ENCODE peak calls at places on chromosomes 3 and 15, in ten cellular contexts. One of them, this sample, is unnamed.

GRCh38 chr3:156171517-156172267 is 51.3 kb downstream of the KCNAB1 start:
- DNase-seq in 8988T: no peak
- DNase-seq in GM23338: no peak
- DNase-seq in HEK293T: no peak
- DNase-seq in neural crest cell: no peak
- DNase-seq in NCI-H345: no peak
- DNase-seq in Calu3: no peak
- DNase-seq in activated gamma-delta T cell treated with Interleukin-2 at 50 U/mL for 16 hours: no peak
- DNase-seq in cardiac muscle cell: no peak
- DNase-seq in foreskin fibroblast: no peak
- DNase-seq in this sample: no peak

GRCh38 chr3:172522871-172523818 is at the start of gene TNFSF10:
- DNase-seq in HEK293T: no peak
- DNase-seq in GM23338: peak
- DNase-seq in activated gamma-delta T cell treated with Interleukin-2 at 50 U/mL for 16 hours: peak
- DNase-seq in Calu3: peak
- DNase-seq in NCI-H345: no peak
- DNase-seq in 8988T: no peak
- DNase-seq in foreskin fibroblast: peak
- DNase-seq in cardiac muscle cell: no peak
- DNase-seq in neural crest cell: peak
- DNase-seq in this sample: no peak

GRCh38 chr15:85403745-85404144 is 23.3 kb downstream of the AKAP13 start:
- DNase-seq in neural crest cell: no peak
- DNase-seq in foreskin fibroblast: peak
- DNase-seq in cardiac muscle cell: peak
- DNase-seq in Calu3: no peak
- DNase-seq in activated gamma-delta T cell treated with Interleukin-2 at 50 U/mL for 16 hours: no peak
- DNase-seq in 8988T: no peak
- DNase-seq in NCI-H345: no peak
- DNase-seq in HEK293T: no peak
- DNase-seq in GM23338: peak
- DNase-seq in this sample: no peak

GRCh38 chr15:85639752-85640381 is 154.9 kb downstream of the KLHL25 start:
- DNase-seq in HEK293T: no peak
- DNase-seq in neural crest cell: no peak
- DNase-seq in activated gamma-delta T cell treated with Interleukin-2 at 50 U/mL for 16 hours: no peak
- DNase-seq in NCI-H345: no peak
- DNase-seq in GM23338: no peak
- DNase-seq in 8988T: no peak
- DNase-seq in foreskin fibroblast: peak
- DNase-seq in Calu3: no peak
- DNase-seq in cardiac muscle cell: peak
- DNase-seq in this sample: no peak

GRCh38 chr3:76131396-76132153 is 346.2 kb upstream of the ZNF717 start:
- DNase-seq in foreskin fibroblast: peak
- DNase-seq in HEK293T: no peak
- DNase-seq in neural crest cell: no peak
- DNase-seq in NCI-H345: no peak
- DNase-seq in 8988T: no peak
- DNase-seq in GM23338: no peak
- DNase-seq in activated gamma-delta T cell treated with Interleukin-2 at 50 U/mL for 16 hours: no peak
- DNase-seq in Calu3: no peak
- DNase-seq in cardiac muscle cell: peak
- DNase-seq in this sample: no peak

GRCh38 chr3:54859204-54859603 is 68.7 kb downstream of the LRTM1 start:
- DNase-seq in Calu3: no peak
- DNase-seq in GM23338: no peak
- DNase-seq in foreskin fibroblast: peak
- DNase-seq in HEK293T: no peak
- DNase-seq in cardiac muscle cell: peak
- DNase-seq in 8988T: no peak
- DNase-seq in NCI-H345: no peak
- DNase-seq in neural crest cell: no peak
- DNase-seq in activated gamma-delta T cell treated with Interleukin-2 at 50 U/mL for 16 hours: no peak
- DNase-seq in this sample: no peak

GRCh38 chr3:144843099-144843498 is 871.5 kb downstream of the DIPK2A start:
- DNase-seq in neural crest cell: no peak
- DNase-seq in HEK293T: no peak
- DNase-seq in GM23338: peak
- DNase-seq in activated gamma-delta T cell treated with Interleukin-2 at 50 U/mL for 16 hours: no peak
- DNase-seq in Calu3: no peak
- DNase-seq in cardiac muscle cell: no peak
- DNase-seq in NCI-H345: no peak
- DNase-seq in 8988T: no peak
- DNase-seq in foreskin fibroblast: peak
- DNase-seq in this sample: no peak

GRCh38 chr15:74295800-74296199 is 59.7 kb downstream of the CCDC33 start:
- DNase-seq in Calu3: peak
- DNase-seq in GM23338: no peak
- DNase-seq in NCI-H345: no peak
- DNase-seq in foreskin fibroblast: no peak
- DNase-seq in cardiac muscle cell: no peak
- DNase-seq in HEK293T: no peak
- DNase-seq in neural crest cell: no peak
- DNase-seq in activated gamma-delta T cell treated with Interleukin-2 at 50 U/mL for 16 hours: no peak
- DNase-seq in 8988T: no peak
- DNase-seq in this sample: no peak

GRCh38 chr3:174355505-174355904 is 503.6 kb upstream of the NAALADL2 start:
- DNase-seq in activated gamma-delta T cell treated with Interleukin-2 at 50 U/mL for 16 hours: no peak
- DNase-seq in neural crest cell: no peak
- DNase-seq in 8988T: no peak
- DNase-seq in foreskin fibroblast: peak
- DNase-seq in Calu3: peak
- DNase-seq in cardiac muscle cell: peak
- DNase-seq in GM23338: peak
- DNase-seq in HEK293T: peak
- DNase-seq in NCI-H345: no peak
- DNase-seq in this sample: no peak

GRCh38 chr15:67775998-67776397 is 49.3 kb upstream of the SKOR1 start:
- DNase-seq in GM23338: no peak
- DNase-seq in neural crest cell: no peak
- DNase-seq in activated gamma-delta T cell treated with Interleukin-2 at 50 U/mL for 16 hours: no peak
- DNase-seq in foreskin fibroblast: no peak
- DNase-seq in NCI-H345: no peak
- DNase-seq in 8988T: no peak
- DNase-seq in cardiac muscle cell: no peak
- DNase-seq in Calu3: no peak
- DNase-seq in HEK293T: no peak
- DNase-seq in this sample: no peak

GRCh38 chr3:24640330-24640877 is 145.8 kb upstream of the THRB start:
- DNase-seq in HEK293T: peak
- DNase-seq in activated gamma-delta T cell treated with Interleukin-2 at 50 U/mL for 16 hours: no peak
- DNase-seq in foreskin fibroblast: peak
- DNase-seq in NCI-H345: no peak
- DNase-seq in neural crest cell: no peak
- DNase-seq in 8988T: no peak
- DNase-seq in cardiac muscle cell: peak
- DNase-seq in Calu3: peak
- DNase-seq in GM23338: peak
- DNase-seq in this sample: peak

GRCh38 chr3:130835483-130835882 is 58.4 kb upstream of the ATP2C1 start:
- DNase-seq in cardiac muscle cell: peak
- DNase-seq in neural crest cell: no peak
- DNase-seq in foreskin fibroblast: peak
- DNase-seq in HEK293T: no peak
- DNase-seq in activated gamma-delta T cell treated with Interleukin-2 at 50 U/mL for 16 hours: no peak
- DNase-seq in Calu3: no peak
- DNase-seq in NCI-H345: no peak
- DNase-seq in GM23338: no peak
- DNase-seq in 8988T: no peak
- DNase-seq in this sample: no peak

GRCh38 chr3:128352326-128352725 is 114.4 kb downstream of the DNAJB8 start:
- DNase-seq in NCI-H345: no peak
- DNase-seq in neural crest cell: no peak
- DNase-seq in Calu3: no peak
- DNase-seq in activated gamma-delta T cell treated with Interleukin-2 at 50 U/mL for 16 hours: no peak
- DNase-seq in cardiac muscle cell: no peak
- DNase-seq in 8988T: no peak
- DNase-seq in foreskin fibroblast: no peak
- DNase-seq in HEK293T: no peak
- DNase-seq in GM23338: no peak
- DNase-seq in this sample: no peak

GRCh38 chr3:193946945-193947344 is 189.0 kb upstream of the HES1 start:
- DNase-seq in NCI-H345: peak
- DNase-seq in HEK293T: no peak
- DNase-seq in activated gamma-delta T cell treated with Interleukin-2 at 50 U/mL for 16 hours: no peak
- DNase-seq in foreskin fibroblast: no peak
- DNase-seq in neural crest cell: no peak
- DNase-seq in 8988T: no peak
- DNase-seq in cardiac muscle cell: no peak
- DNase-seq in Calu3: peak
- DNase-seq in GM23338: no peak
- DNase-seq in this sample: peak

GRCh38 chr3:57179580-57180410 is 14.6 kb upstream of the IL17RD start:
- DNase-seq in HEK293T: no peak
- DNase-seq in GM23338: peak
- DNase-seq in 8988T: no peak
- DNase-seq in cardiac muscle cell: peak
- DNase-seq in activated gamma-delta T cell treated with Interleukin-2 at 50 U/mL for 16 hours: no peak
- DNase-seq in Calu3: no peak
- DNase-seq in neural crest cell: no peak
- DNase-seq in foreskin fibroblast: peak
- DNase-seq in NCI-H345: no peak
- DNase-seq in this sample: peak

GRCh38 chr15:78164010-78164409 is 14.8 kb downstream of the IDH3A start:
- DNase-seq in Calu3: no peak
- DNase-seq in HEK293T: no peak
- DNase-seq in NCI-H345: no peak
- DNase-seq in 8988T: no peak
- DNase-seq in cardiac muscle cell: no peak
- DNase-seq in foreskin fibroblast: no peak
- DNase-seq in GM23338: no peak
- DNase-seq in neural crest cell: no peak
- DNase-seq in activated gamma-delta T cell treated with Interleukin-2 at 50 U/mL for 16 hours: no peak
- DNase-seq in this sample: no peak

GRCh38 chr15:57190208-57190607 is 186.1 kb upstream of the CGNL1 start:
- DNase-seq in Calu3: no peak
- DNase-seq in neural crest cell: no peak
- DNase-seq in activated gamma-delta T cell treated with Interleukin-2 at 50 U/mL for 16 hours: no peak
- DNase-seq in cardiac muscle cell: no peak
- DNase-seq in HEK293T: no peak
- DNase-seq in GM23338: no peak
- DNase-seq in foreskin fibroblast: no peak
- DNase-seq in NCI-H345: no peak
- DNase-seq in 8988T: no peak
- DNase-seq in this sample: no peak

GRCh38 chr3:106290304-106290997 is 421.6 kb upstream of the CBLB start:
- DNase-seq in activated gamma-delta T cell treated with Interleukin-2 at 50 U/mL for 16 hours: no peak
- DNase-seq in cardiac muscle cell: no peak
- DNase-seq in neural crest cell: no peak
- DNase-seq in GM23338: no peak
- DNase-seq in HEK293T: no peak
- DNase-seq in NCI-H345: no peak
- DNase-seq in Calu3: no peak
- DNase-seq in foreskin fibroblast: no peak
- DNase-seq in 8988T: no peak
- DNase-seq in this sample: no peak

GRCh38 chr3:52193059-52193458 is 4.9 kb upstream of the ALAS1 start:
- DNase-seq in NCI-H345: no peak
- DNase-seq in foreskin fibroblast: peak
- DNase-seq in neural crest cell: no peak
- DNase-seq in Calu3: no peak
- DNase-seq in cardiac muscle cell: peak
- DNase-seq in 8988T: no peak
- DNase-seq in activated gamma-delta T cell treated with Interleukin-2 at 50 U/mL for 16 hours: no peak
- DNase-seq in GM23338: no peak
- DNase-seq in HEK293T: no peak
- DNase-seq in this sample: peak

GRCh38 chr3:141278196-141279073 is 46.8 kb downstream of the PXYLP1 start:
- DNase-seq in 8988T: no peak
- DNase-seq in GM23338: no peak
- DNase-seq in cardiac muscle cell: peak
- DNase-seq in Calu3: no peak
- DNase-seq in neural crest cell: no peak
- DNase-seq in activated gamma-delta T cell treated with Interleukin-2 at 50 U/mL for 16 hours: no peak
- DNase-seq in foreskin fibroblast: peak
- DNase-seq in HEK293T: no peak
- DNase-seq in NCI-H345: no peak
- DNase-seq in this sample: no peak

GRCh38 chr15:77482570-77482969 is 61.9 kb downstream of the HMG20A start:
- DNase-seq in neural crest cell: no peak
- DNase-seq in HEK293T: no peak
- DNase-seq in NCI-H345: no peak
- DNase-seq in cardiac muscle cell: peak
- DNase-seq in GM23338: no peak
- DNase-seq in Calu3: no peak
- DNase-seq in 8988T: no peak
- DNase-seq in activated gamma-delta T cell treated with Interleukin-2 at 50 U/mL for 16 hours: no peak
- DNase-seq in foreskin fibroblast: peak
- DNase-seq in this sample: no peak

GRCh38 chr3:76866729-76867461 is 173.0 kb upstream of the ROBO2 start:
- DNase-seq in foreskin fibroblast: no peak
- DNase-seq in GM23338: no peak
- DNase-seq in cardiac muscle cell: no peak
- DNase-seq in Calu3: no peak
- DNase-seq in 8988T: no peak
- DNase-seq in NCI-H345: no peak
- DNase-seq in activated gamma-delta T cell treated with Interleukin-2 at 50 U/mL for 16 hours: no peak
- DNase-seq in HEK293T: no peak
- DNase-seq in neural crest cell: no peak
- DNase-seq in this sample: no peak

GRCh38 chr3:169308654-169309325 is 354.7 kb downstream of the MECOM start:
- DNase-seq in Calu3: no peak
- DNase-seq in activated gamma-delta T cell treated with Interleukin-2 at 50 U/mL for 16 hours: no peak
- DNase-seq in GM23338: no peak
- DNase-seq in 8988T: no peak
- DNase-seq in neural crest cell: no peak
- DNase-seq in cardiac muscle cell: no peak
- DNase-seq in foreskin fibroblast: no peak
- DNase-seq in NCI-H345: no peak
- DNase-seq in HEK293T: no peak
- DNase-seq in this sample: peak

GRCh38 chr3:151816091-151816604 is 2.2 kb downstream of the AADAC start:
- DNase-seq in Calu3: peak
- DNase-seq in NCI-H345: peak
- DNase-seq in activated gamma-delta T cell treated with Interleukin-2 at 50 U/mL for 16 hours: no peak
- DNase-seq in 8988T: no peak
- DNase-seq in cardiac muscle cell: peak
- DNase-seq in foreskin fibroblast: peak
- DNase-seq in HEK293T: peak
- DNase-seq in neural crest cell: no peak
- DNase-seq in GM23338: peak
- DNase-seq in this sample: no peak

GRCh38 chr3:115272036-115272824 is 125.1 kb upstream of the ZBTB20 start:
- DNase-seq in GM23338: peak
- DNase-seq in activated gamma-delta T cell treated with Interleukin-2 at 50 U/mL for 16 hours: no peak
- DNase-seq in HEK293T: no peak
- DNase-seq in cardiac muscle cell: peak
- DNase-seq in neural crest cell: no peak
- DNase-seq in 8988T: no peak
- DNase-seq in NCI-H345: no peak
- DNase-seq in Calu3: no peak
- DNase-seq in foreskin fibroblast: peak
- DNase-seq in this sample: peak

GRCh38 chr15:45448066-45448510 is 69.7 kb upstream of the GATM start:
- DNase-seq in foreskin fibroblast: no peak
- DNase-seq in GM23338: no peak
- DNase-seq in NCI-H345: no peak
- DNase-seq in Calu3: peak
- DNase-seq in cardiac muscle cell: no peak
- DNase-seq in 8988T: no peak
- DNase-seq in HEK293T: no peak
- DNase-seq in neural crest cell: no peak
- DNase-seq in activated gamma-delta T cell treated with Interleukin-2 at 50 U/mL for 16 hours: no peak
- DNase-seq in this sample: no peak

GRCh38 chr15:90266061-90266431 is 574 bp downstream of the NGRN start:
- DNase-seq in NCI-H345: peak
- DNase-seq in activated gamma-delta T cell treated with Interleukin-2 at 50 U/mL for 16 hours: peak
- DNase-seq in Calu3: peak
- DNase-seq in 8988T: no peak
- DNase-seq in cardiac muscle cell: peak
- DNase-seq in GM23338: peak
- DNase-seq in neural crest cell: peak
- DNase-seq in foreskin fibroblast: peak
- DNase-seq in HEK293T: peak
- DNase-seq in this sample: peak

GRCh38 chr3:55629432-55629831 is 142.3 kb upstream of the WNT5A start:
- DNase-seq in 8988T: no peak
- DNase-seq in neural crest cell: no peak
- DNase-seq in Calu3: no peak
- DNase-seq in activated gamma-delta T cell treated with Interleukin-2 at 50 U/mL for 16 hours: no peak
- DNase-seq in HEK293T: no peak
- DNase-seq in GM23338: no peak
- DNase-seq in foreskin fibroblast: no peak
- DNase-seq in cardiac muscle cell: peak
- DNase-seq in NCI-H345: peak
- DNase-seq in this sample: no peak